ENCODE peak calls at places on chromosomes 13 and 19, in ten cellular contexts. K is adipocyte; U is A549; R is upper lobe of right lung; D is BE2C; V is ovary; X is naive thymus-derived CD4-positive, alpha-beta T cell; B is IMR-90; S is tibial nerve; W is thoracic aorta. H is an unnamed sample. For H3K4me1, the result is how much of the 10 kb centered on the place peaks cover.

GRCh38 chr13:50015263-50015662 is at the start of gene KCNRG:
- DNase-seq in S (no peak), D (no peak), B (peak), R (no peak), V (no peak), X (no peak), U (no peak), K (no peak), W (no peak), H (peak)

GRCh38 chr19:48868196-48868886 is at the start of gene PLEKHA4:
- DNase-seq in V (peak), W (no peak), R (peak), D (peak), U (no peak), S (peak), B (peak), X (no peak), K (peak), H (peak)

GRCh38 chr13:35025314-35025713 is 83.2 kb downstream of the NBEA start:
- DNase-seq in U (no peak), W (no peak), D (no peak), B (no peak), R (no peak), X (no peak), S (no peak), V (no peak), K (no peak), H (no peak)

GRCh38 chr19:53621885-53622710 is 9.7 kb upstream of the DPRX start:
- DNase-seq in U (no peak), S (no peak), X (no peak), W (no peak), D (no peak), K (peak), R (no peak), V (no peak), B (no peak), H (no peak)

GRCh38 chr19:4521170-4521887 is 3.0 kb upstream of the PLIN4 start:
- DNase-seq in K (no peak), W (no peak), U (no peak), D (no peak), R (no peak), V (no peak), B (no peak), S (no peak), X (no peak), H (no peak)

GRCh38 chr13:20390526-20391175 is 135.0 kb downstream of the CRYL1 start:
- DNase-seq in S (no peak), R (no peak), D (no peak), K (no peak), V (no peak), W (no peak), X (no peak), B (no peak), U (no peak), H (no peak)

GRCh38 chr13:110780410-110780809 is 66.9 kb downstream of the ING1 start:
- DNase-seq in W (no peak), D (no peak), B (no peak), K (no peak), S (no peak), X (no peak), V (no peak), R (no peak), U (no peak), H (no peak)

GRCh38 chr19:55638864-55639359 is 1.9 kb upstream of the ZNF580 start:
- DNase-seq in B (peak), R (peak), K (peak), X (no peak), S (no peak), V (no peak), W (no peak), D (peak), U (peak), H (peak)

GRCh38 chr19:39996218-39996810 is 546 bp upstream of the ZNF546 start:
- DNase-seq in B (peak), U (peak), W (no peak), R (no peak), D (peak), S (no peak), V (no peak), X (no peak), K (peak), H (peak)

GRCh38 chr19:33197591-33198000 is 3.5 kb downstream of the LRP3 start:
- DNase-seq in S (no peak), D (no peak), W (no peak), R (no peak), X (no peak), B (no peak), U (no peak), K (no peak), V (no peak), H (no peak)

GRCh38 chr19:6228523-6229215 is 51.1 kb downstream of the MLLT1 start:
- DNase-seq in S (no peak), D (peak), V (no peak), W (no peak), U (no peak), B (no peak), R (peak), K (no peak), X (no peak), H (peak)

GRCh38 chr19:19372656-19373416 is 32.6 kb upstream of the GATAD2A start:
- DNase-seq in D (no peak), W (no peak), U (peak), K (peak), X (no peak), R (peak), B (peak), V (no peak), S (no peak), H (peak)

GRCh38 chr19:46648070-46648960 is 12.3 kb upstream of the GNG8 start:
- DNase-seq in D (no peak), S (no peak), B (no peak), X (no peak), R (no peak), V (no peak), W (no peak), K (no peak), U (no peak), H (no peak)

GRCh38 chr13:42574011-42574410 is at the start of gene TNFSF11:
- DNase-seq in S (no peak), W (no peak), B (no peak), R (no peak), X (no peak), V (no peak), K (no peak), U (no peak), D (no peak), H (no peak)

GRCh38 chr13:37453246-37453645 is 145.3 kb downstream of the POSTN start:
- DNase-seq in R (no peak), V (no peak), K (no peak), S (no peak), X (no peak), W (no peak), D (no peak), U (no peak), B (no peak), H (peak)

GRCh38 chr19:9836021-9836420 is 903 bp downstream of the PIN1 start:
- DNase-seq in D (no peak), B (peak), R (no peak), W (no peak), K (peak), S (no peak), U (no peak), V (no peak), X (no peak), H (peak)

GRCh38 chr19:31271569-31271911 is 77.7 kb downstream of the TSHZ3 start:
- DNase-seq in X (no peak), S (no peak), U (no peak), R (no peak), W (no peak), V (no peak), K (no peak), B (no peak), D (peak), H (no peak)

GRCh38 chr19:1907563-1908363 is 2.6 kb downstream of the ADAT3 start:
- DNase-seq in S (no peak), B (no peak), V (peak), R (peak), K (no peak), X (no peak), U (no peak), W (no peak), D (no peak), H (no peak)

GRCh38 chr13:100933841-100934240 is 259.2 kb upstream of the TMTC4 start:
- DNase-seq in K (no peak), U (no peak), W (no peak), D (no peak), S (no peak), X (no peak), R (no peak), B (no peak), V (no peak), H (no peak)

GRCh38 chr19:5039642-5040543 is 71.0 kb downstream of the KDM4B start:
- DNase-seq in X (no peak), S (no peak), D (no peak), U (no peak), K (no peak), W (no peak), R (no peak), B (no peak), V (no peak), H (no peak)

GRCh38 chr13:63081400-63082014 is 1665.9 kb upstream of the PCDH20 start:
- DNase-seq in B (no peak), R (no peak), S (no peak), K (no peak), V (no peak), D (no peak), U (no peak), W (no peak), X (no peak), H (no peak)

GRCh38 chr13:113049521-113049941 is 56.1 kb upstream of the F7 start:
- DNase-seq in W (no peak), K (no peak), R (no peak), D (no peak), U (no peak), S (no peak), V (no peak), X (no peak), B (no peak), H (no peak)

GRCh38 chr19:55647732-55648656 is at the start of gene CCDC106:
- DNase-seq in D (peak), W (no peak), S (no peak), V (peak), X (peak), B (peak), U (peak), R (peak), K (peak), H (peak)

GRCh38 chr19:3759482-3760254 is 1.8 kb downstream of the APBA3 start:
- DNase-seq in V (no peak), X (no peak), R (no peak), B (no peak), U (no peak), K (no peak), D (no peak), S (no peak), W (no peak), H (no peak)

GRCh38 chr19:46213806-46214205 is 15.7 kb upstream of the IGFL1 start:
- DNase-seq in B (no peak), V (no peak), S (no peak), R (no peak), U (no peak), K (no peak), W (no peak), X (no peak), D (no peak), H (no peak)

GRCh38 chr19:3522421-3523360 is 16.3 kb upstream of the TEKTIP1 start:
- DNase-seq in X (no peak), R (peak), W (no peak), K (no peak), U (no peak), V (no peak), S (no peak), B (no peak), D (no peak), H (no peak)

DNA sequence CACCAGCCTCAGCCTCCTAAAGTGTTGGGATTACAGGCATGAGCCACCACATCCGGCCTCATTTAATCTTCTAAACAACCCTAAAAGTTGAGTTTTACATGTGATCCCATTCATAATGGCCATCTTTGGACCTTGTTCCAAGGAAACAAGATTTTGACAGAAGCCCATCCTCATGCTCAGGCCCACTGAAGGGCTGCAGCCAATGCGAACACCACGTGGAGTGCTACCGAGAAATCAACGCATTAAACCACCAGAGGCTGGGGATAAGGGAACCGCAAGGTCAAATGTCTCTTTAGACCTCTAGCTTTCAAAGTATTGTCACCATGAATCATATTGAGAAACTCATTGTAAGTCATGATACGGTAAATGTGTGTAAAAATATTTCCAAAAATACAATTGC is 49.4 kb upstream of the DOCK9 start:
- DNase-seq in D (no peak), S (no peak), W (no peak), V (no peak), U (no peak), R (no peak), B (no peak), K (no peak), X (no peak), H (peak)
- H3K4me1 ChIP-seq in D (under half), S (under half), W (under half), V (under half), U (under half), R (under half), B (under half), K (under half), X (under half), H (under half)

DNA sequence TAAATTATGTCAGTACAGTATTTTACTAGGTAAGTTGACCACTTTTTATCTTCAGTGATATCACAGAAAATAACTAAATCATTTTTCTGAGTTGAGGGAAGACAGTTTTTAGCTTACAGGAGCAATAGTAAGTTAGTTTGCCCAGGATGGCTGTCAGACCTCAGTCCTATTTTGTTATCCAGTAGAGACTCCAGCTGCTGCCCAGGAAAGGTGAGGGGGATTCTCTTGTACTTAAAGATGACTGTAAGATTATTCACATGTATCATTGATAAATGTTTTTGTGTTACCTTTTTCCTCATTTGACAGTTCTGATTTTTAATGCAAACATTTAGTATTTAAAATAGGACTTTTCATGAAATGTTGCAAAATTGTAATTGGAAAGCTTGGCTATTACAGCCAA is 14.5 kb upstream of the GPR183 start:
- DNase-seq in K (no peak), D (no peak), B (no peak), W (no peak), S (no peak), R (no peak), U (no peak), X (no peak), V (no peak), H (no peak)
- H3K4me1 ChIP-seq in K (under half), D (under half), B (under half), W (under half), S (under half), R (under half), U (under half), X (half or more), V (under half), H (under half)

GRCh38 chr13:48266967-48267639 is 34.1 kb downstream of the ITM2B start:
- DNase-seq in B (peak), X (no peak), V (no peak), U (no peak), W (no peak), R (no peak), S (no peak), D (no peak), K (no peak), H (no peak)
- H3K4me1 ChIP-seq in B (under half), X (under half), V (under half), U (under half), W (under half), R (under half), S (under half), D (under half), K (under half), H (under half)

DNA sequence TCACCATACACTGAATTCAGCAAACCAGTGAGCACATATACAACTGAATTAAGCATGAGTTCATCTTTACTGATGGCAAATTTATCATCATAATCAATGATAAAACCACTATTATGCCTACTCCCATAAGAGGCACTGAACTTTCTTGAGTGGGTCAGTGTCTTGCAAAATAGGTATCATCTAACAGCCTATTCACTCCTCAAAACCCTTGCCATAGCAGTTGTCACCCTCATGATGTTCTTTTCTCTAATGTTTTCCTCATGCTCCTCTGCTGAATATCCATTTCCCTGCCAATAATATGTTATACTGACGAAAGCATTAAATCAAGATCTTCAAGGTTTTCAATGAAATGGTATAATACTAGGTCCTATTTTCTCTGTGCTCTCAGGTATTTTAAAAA is 5.6 kb downstream of the ARGLU1 start:
- DNase-seq in D (no peak), R (no peak), K (no peak), U (no peak), S (no peak), W (no peak), B (no peak), V (no peak), X (no peak), H (no peak)
- H3K4me1 ChIP-seq in D (under half), R (under half), K (under half), U (under half), S (under half), W (half or more), B (under half), V (under half), X (under half), H (under half)